ENCODE peak calls at places on chromosomes 1 and 21, in ten cellular contexts. B, U, Q, I, E, G, Z, W, L and V are unnamed samples.

GRCh38 chr1:95039360-95040031 is 33.3 kb downstream of the ALG14 start:
- DNase-seq in B (no peak), U (no peak), Q (no peak), I (no peak), E (no peak), G (no peak), Z (peak; percentile 35), W (no peak), L (peak; percentile 39), V (peak; percentile 73)

GRCh38 chr1:29682171-29682917 is 446.0 kb downstream of the PTPRU start:
- DNase-seq in B (no peak), U (peak; percentile 87), Q (no peak), I (no peak), E (no peak), G (no peak), Z (no peak), W (no peak), L (no peak), V (no peak)

GRCh38 chr1:95048332-95048731 is 24.4 kb downstream of the ALG14 start:
- DNase-seq in B (no peak), U (no peak), Q (no peak), I (no peak), E (no peak), G (no peak), Z (no peak), W (no peak), L (no peak), V (no peak)

GRCh38 chr1:229557214-229557850 is 1.2 kb downstream of the ABCB10 start:
- DNase-seq in B (peak; percentile 37), U (no peak), Q (no peak), I (no peak), E (peak; percentile 29), G (no peak), Z (no peak), W (no peak), L (peak; percentile 29), V (no peak)

GRCh38 chr1:14704846-14705245 is 106.4 kb downstream of the KAZN start:
- DNase-seq in B (no peak), U (no peak), Q (no peak), I (no peak), E (no peak), G (no peak), Z (no peak), W (no peak), L (no peak), V (peak; percentile 71)

GRCh38 chr21:45309541-45310381 is 22.1 kb upstream of the POFUT2 start:
- DNase-seq in B (no peak), U (no peak), Q (no peak), I (no peak), E (no peak), G (no peak), Z (no peak), W (no peak), L (no peak), V (no peak)

GRCh38 chr1:172219966-172220365 is 200.5 kb upstream of the C1orf105 start:
- DNase-seq in B (peak; percentile 71), U (no peak), Q (no peak), I (no peak), E (peak; percentile 6), G (no peak), Z (no peak), W (no peak), L (no peak), V (no peak)

GRCh38 chr1:27741124-27741523 is 15.4 kb downstream of the FAM76A start:
- DNase-seq in B (no peak), U (no peak), Q (no peak), I (no peak), E (no peak), G (no peak), Z (no peak), W (no peak), L (no peak), V (no peak)

GRCh38 chr1:113137563-113137962 is 64.6 kb downstream of the LRIG2 start:
- DNase-seq in B (no peak), U (no peak), Q (no peak), I (no peak), E (no peak), G (no peak), Z (no peak), W (no peak), L (no peak), V (no peak)

GRCh38 chr1:113133759-113134158 is 60.8 kb downstream of the LRIG2 start:
- DNase-seq in B (no peak), U (no peak), Q (no peak), I (no peak), E (no peak), G (no peak), Z (no peak), W (no peak), L (no peak), V (no peak)

GRCh38 chr1:113138778-113139177 is 65.8 kb downstream of the LRIG2 start:
- DNase-seq in B (no peak), U (no peak), Q (no peak), I (no peak), E (no peak), G (no peak), Z (no peak), W (no peak), L (no peak), V (no peak)

GRCh38 chr1:113133038-113133437 is 60.0 kb downstream of the LRIG2 start:
- DNase-seq in B (no peak), U (no peak), Q (no peak), I (no peak), E (no peak), G (no peak), Z (no peak), W (no peak), L (no peak), V (no peak)

GRCh38 chr1:113135460-113135859 is 62.5 kb downstream of the LRIG2 start:
- DNase-seq in B (no peak), U (no peak), Q (no peak), I (no peak), E (no peak), G (no peak), Z (no peak), W (no peak), L (no peak), V (no peak)
- H3K4me1 ChIP-seq in B (no peaks in the 10 kb centered on the region), U (no peaks in the 10 kb centered on the region), Q (no peaks in the 10 kb centered on the region), I (peaks cover 23% of the 10 kb centered on the region), E (no peaks in the 10 kb centered on the region), G (no peaks in the 10 kb centered on the region), Z (peaks cover 15% of the 10 kb centered on the region), W (no peaks in the 10 kb centered on the region), L (no peaks in the 10 kb centered on the region), V (no peaks in the 10 kb centered on the region)

DNA sequence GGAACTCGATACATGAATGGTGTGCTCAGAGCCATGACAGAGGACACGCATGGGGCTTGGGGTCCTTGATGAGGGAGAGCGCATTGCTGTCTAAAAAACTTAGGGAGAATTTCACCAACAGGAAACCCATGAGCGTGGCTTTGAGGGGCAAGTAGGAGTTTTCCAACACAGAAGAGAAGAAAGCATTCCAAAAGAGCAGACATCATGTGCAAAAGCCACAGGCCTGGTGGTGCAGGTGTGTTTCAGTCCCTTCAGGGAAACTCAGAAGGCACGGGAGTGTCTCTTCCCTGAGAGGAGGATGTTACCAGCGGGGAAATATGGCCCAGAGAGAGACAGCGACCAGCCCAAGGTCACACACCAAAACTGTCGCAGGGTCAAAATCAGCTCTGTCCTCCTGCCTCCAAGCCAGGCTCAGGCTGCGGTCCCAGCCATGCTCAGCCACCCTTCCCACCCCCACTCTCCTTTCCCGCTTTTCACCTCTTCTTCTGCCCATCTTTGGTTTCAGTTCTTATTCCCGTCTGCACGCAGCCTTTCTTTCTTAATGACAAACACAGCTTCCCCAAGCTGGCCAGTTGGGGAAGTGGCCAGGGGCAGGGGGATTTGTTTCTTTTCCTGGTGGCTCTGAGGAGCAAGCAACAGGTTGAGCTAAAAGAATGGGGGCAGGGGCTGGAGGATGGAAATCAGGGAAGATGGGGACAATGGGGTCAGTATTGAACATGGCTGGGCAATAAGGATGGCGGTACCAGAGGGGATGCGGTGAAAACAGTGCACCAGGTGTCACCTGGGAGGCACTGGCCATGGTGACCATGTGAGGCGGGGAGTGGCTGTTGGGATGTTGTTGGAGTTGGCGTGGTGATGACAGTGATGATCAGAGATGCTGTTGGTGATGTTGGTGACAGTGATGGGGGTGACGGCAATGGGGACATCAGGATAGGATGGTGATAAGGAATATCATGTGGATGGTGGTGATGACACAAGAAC is 10.3 kb downstream of the LAPTM5 start:
- DNase-seq in B (no peak), U (no peak), Q (no peak), I (no peak), E (no peak), G (no peak), Z (no peak), W (no peak), L (no peak), V (no peak)
- H3K27ac ChIP-seq in B (no peak overlapping the region), U (no peak overlapping the region), Q (no peak overlapping the region), I (no peak overlapping the region), E (no peak overlapping the region), G (no peak overlapping the region), Z (no peak overlapping the region), W (peak overlapping the region; percentile 72), L (peak overlapping the region; percentile 80), V (no peak overlapping the region)

DNA sequence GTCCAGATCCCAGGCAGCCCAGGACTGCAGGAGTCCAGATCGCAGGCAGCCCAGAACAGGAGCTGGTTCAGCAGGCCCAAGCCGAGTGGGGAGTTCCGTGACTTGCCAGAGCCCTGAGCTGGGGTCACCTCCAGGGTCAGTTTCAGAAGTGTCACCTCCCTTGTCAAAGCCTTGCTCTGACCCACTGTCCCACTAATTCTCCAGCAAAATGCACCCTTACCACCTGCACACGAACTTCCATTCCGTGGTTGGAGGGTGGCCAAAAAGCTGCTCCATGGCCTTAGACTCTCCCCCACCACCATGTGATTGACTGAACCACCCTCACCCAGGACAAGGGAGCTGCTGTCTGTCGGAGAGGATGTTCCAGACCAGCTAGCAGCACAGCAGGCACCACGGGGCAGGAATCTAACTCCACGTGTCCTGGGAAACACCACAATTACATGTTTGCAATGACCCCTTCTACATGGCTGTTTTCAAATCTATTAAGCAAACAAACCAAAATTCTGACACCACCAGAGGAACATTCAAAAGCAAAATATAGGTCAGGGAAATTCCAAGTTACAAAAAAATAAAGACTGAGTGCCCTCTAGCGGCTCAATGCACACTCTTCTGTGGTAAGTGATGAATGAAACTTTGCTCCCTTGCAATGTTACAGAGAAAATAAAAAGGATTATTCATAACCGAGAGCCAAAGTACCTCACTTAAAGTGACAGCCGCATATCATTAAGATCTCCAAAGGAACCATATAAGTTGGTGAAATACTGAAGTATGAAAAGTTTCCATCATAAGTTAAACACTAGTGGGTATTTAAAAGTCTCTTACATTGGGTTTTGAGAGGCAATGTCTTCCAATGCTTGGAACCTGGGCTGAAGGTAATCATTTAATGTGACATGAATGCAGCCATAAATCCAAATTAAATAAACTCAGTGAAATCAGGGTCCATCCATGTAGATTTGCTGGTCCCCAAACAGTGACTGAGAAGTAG is 76.3 kb downstream of the NPHP4 start:
- DNase-seq in B (peak; percentile 63), U (peak; percentile 19), Q (peak; percentile 61), I (no peak), E (peak; percentile 64), G (no peak), Z (peak; percentile 33), W (peak; percentile 16), L (peak; percentile 55), V (no peak)
- TF ChIP-seq CTCF in B (peak; percentile 64), U (no peak), Q (peak; percentile 57), I (peak; percentile 49), E (peak; percentile 76), G (peak; percentile 55), Z (peak; percentile 68), W (peak; percentile 68), L (peak; percentile 85), V (peak; percentile 86)

GRCh38 chr1:240905225-240905765 is 293.3 kb upstream of the GREM2 start:
- DNase-seq in B (no peak), U (no peak), Q (no peak), I (no peak), E (no peak), G (no peak), Z (no peak), W (no peak), L (no peak), V (no peak)

GRCh38 chr1:240909701-240910457 is 297.9 kb upstream of the GREM2 start:
- DNase-seq in B (no peak), U (no peak), Q (no peak), I (no peak), E (no peak), G (no peak), Z (no peak), W (no peak), L (no peak), V (no peak)

DNA sequence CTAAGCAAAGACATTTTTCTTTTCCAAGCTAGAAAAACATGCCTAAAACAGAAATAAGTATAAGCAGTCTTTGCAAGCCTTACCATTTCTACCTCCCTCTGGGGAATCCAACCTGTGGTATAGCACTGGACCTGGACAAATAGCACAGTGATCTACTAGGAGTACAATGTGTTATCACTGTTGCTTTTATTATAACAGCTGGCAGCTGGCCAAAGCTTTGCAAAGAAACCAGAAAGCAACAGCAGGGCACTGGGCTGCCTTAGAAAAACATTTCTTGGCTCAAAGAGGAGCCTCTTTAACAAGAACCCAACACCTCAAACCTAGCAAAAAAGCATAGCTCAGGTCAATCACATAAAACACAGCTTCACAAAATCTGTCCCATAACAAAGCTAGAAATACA is 294.5 kb upstream of the GREM2 start:
- DNase-seq in B (no peak), U (no peak), Q (no peak), I (peak; percentile 58), E (no peak), G (no peak), Z (peak; percentile 21), W (no peak), L (peak; percentile 52), V (no peak)
- H3K4me1 ChIP-seq in B (no peaks in the 10 kb centered on the region), U (no peaks in the 10 kb centered on the region), Q (peaks cover 1% of the 10 kb centered on the region), I (no peaks in the 10 kb centered on the region), E (no peaks in the 10 kb centered on the region), G (no peaks in the 10 kb centered on the region), Z (no peaks in the 10 kb centered on the region), W (no peaks in the 10 kb centered on the region), L (no peaks in the 10 kb centered on the region), V (no peaks in the 10 kb centered on the region)